ENCODE peak calls at places on chromosomes 6 and 20, in ten cellular contexts. I is K562, J is Peyer's patch, T is T-helper 22 cell, O is cardiac fibroblast, G is NCI-H774, E is astrocyte of the spinal cord, H is BJ, X is left ventricle myocardium inferior, A is HT1080. M is an unnamed sample.

GRCh38 chr6:133388731-133389130 is 147.6 kb downstream of the EYA4 start:
- DNase-seq in T (no peak), A (no peak), G (no peak), X (no peak), H (no peak), O (no peak), J (no peak), E (no peak), I (no peak), M (no peak)

GRCh38 chr20:32680544-32681174 is 6.9 kb upstream of the C20orf203 start:
- DNase-seq in E (no peak), O (no peak), T (no peak), H (no peak), A (no peak), G (no peak), I (no peak), J (no peak), X (no peak), M (no peak)

GRCh38 chr20:3433720-3434119 is 26.3 kb upstream of the DNAAF9 start:
- DNase-seq in O (no peak), T (no peak), E (no peak), I (no peak), G (no peak), J (no peak), X (no peak), A (no peak), H (no peak), M (no peak)

GRCh38 chr20:38987777-38988176 is 25.6 kb downstream of the DHX35 start:
- DNase-seq in O (no peak), X (no peak), H (no peak), J (no peak), I (no peak), G (no peak), E (no peak), A (no peak), T (no peak), M (no peak)

GRCh38 chr6:4281341-4282293 is 146.2 kb upstream of the ECI2 start:
- DNase-seq in A (no peak), E (peak), X (peak), I (no peak), T (no peak), J (peak), H (no peak), G (peak), O (peak), M (peak)

GRCh38 chr6:15297895-15298590 is 52.2 kb downstream of the JARID2 start:
- DNase-seq in H (no peak), A (no peak), X (no peak), E (no peak), T (no peak), O (peak), G (no peak), J (no peak), I (no peak), M (no peak)

GRCh38 chr20:37081717-37082289 is 14.0 kb downstream of the RBL1 start:
- DNase-seq in I (no peak), J (no peak), T (no peak), E (no peak), X (no peak), A (no peak), H (no peak), O (peak), G (no peak), M (no peak)

GRCh38 chr6:38214159-38214558 is 394.6 kb downstream of the ZFAND3 start:
- DNase-seq in T (no peak), A (no peak), I (no peak), X (no peak), J (no peak), E (no peak), G (no peak), O (no peak), H (no peak), M (no peak)

GRCh38 chr6:105932440-105932839 is 153.7 kb upstream of the PRDM1 start:
- DNase-seq in H (no peak), E (no peak), O (no peak), A (no peak), J (no peak), I (no peak), G (no peak), T (no peak), X (no peak), M (no peak)

GRCh38 chr6:165880721-165881120 is 217.7 kb upstream of the PDE10A start:
- DNase-seq in H (no peak), T (no peak), J (no peak), A (no peak), X (no peak), G (no peak), O (no peak), E (no peak), I (no peak), M (no peak)

GRCh38 chr20:46134716-46135115 is 16.6 kb downstream of the CD40 start:
- DNase-seq in X (no peak), H (no peak), I (no peak), G (no peak), A (no peak), J (no peak), T (no peak), O (no peak), E (no peak), M (no peak)

GRCh38 chr20:36538026-36538764 is 3.1 kb upstream of the MYL9 start:
- DNase-seq in O (peak), I (no peak), X (no peak), E (peak), J (no peak), G (no peak), A (no peak), H (no peak), T (no peak), M (no peak)

GRCh38 chr6:38688579-38689087 is 14.3 kb downstream of the GLO1 start:
- DNase-seq in A (no peak), J (no peak), O (no peak), I (no peak), T (no peak), E (no peak), H (no peak), G (no peak), X (no peak), M (no peak)

GRCh38 chr6:11258260-11259237 is 26.1 kb upstream of the NEDD9 start:
- DNase-seq in J (peak), O (no peak), X (no peak), E (peak), T (peak), H (no peak), A (no peak), G (no peak), I (no peak), M (no peak)

GRCh38 chr20:45995213-45996097 is 13.3 kb upstream of the MMP9 start:
- DNase-seq in O (no peak), E (no peak), I (no peak), G (no peak), X (no peak), H (no peak), J (peak), T (no peak), A (no peak), M (no peak)